ENCODE peak calls at places on chromosomes 16 and 17, in six cellular contexts. B is A549, E is breast epithelium, P is transverse colon, X is thoracic aorta, A is neural progenitor cell. V is an unnamed sample.

GRCh38 chr17:77086433-77087010 is 54.2 kb upstream of the SEC14L1 start:
- DNase-seq in B (peak), E (peak), P (peak), X (peak), A (peak), V (peak)

GRCh38 chr16:25034916-25035315 is 19.7 kb upstream of the ARHGAP17 start:
- DNase-seq in B (no peak), E (no peak), P (no peak), X (no peak), A (no peak), V (no peak)

GRCh38 chr17:2070241-2071023 is 15.5 kb downstream of the HIC1 start:
- DNase-seq in B (no peak), E (no peak), P (no peak), X (no peak), A (no peak), V (no peak)

GRCh38 chr16:70529051-70529777 is 5.6 kb downstream of the SF3B3 start:
- DNase-seq in B (peak), E (no peak), P (no peak), X (no peak), A (no peak), V (no peak)

GRCh38 chr16:75760018-75760519 is 33.8 kb upstream of the CPHXL start:
- DNase-seq in B (no peak), E (no peak), P (no peak), X (no peak), A (no peak), V (no peak)

GRCh38 chr17:76855105-76855504 is 13.1 kb upstream of the MGAT5B start:
- DNase-seq in B (no peak), E (no peak), P (no peak), X (no peak), A (no peak), V (no peak)

GRCh38 chr17:73300392-73300791 is 11.4 kb downstream of the CDC42EP4 start:
- DNase-seq in B (no peak), E (no peak), P (no peak), X (no peak), A (no peak), V (no peak)

GRCh38 chr17:43755389-43755875 is 3.2 kb downstream of the SOST start:
- DNase-seq in B (no peak), E (no peak), P (no peak), X (no peak), A (peak), V (no peak)

GRCh38 chr17:8935194-8935593 is 30.3 kb downstream of the PIK3R5 start:
- DNase-seq in B (no peak), E (no peak), P (no peak), X (no peak), A (no peak), V (no peak)

GRCh38 chr16:87145181-87146176 is 171.7 kb downstream of the C16orf95 start:
- DNase-seq in B (no peak), E (no peak), P (no peak), X (no peak), A (no peak), V (no peak)

GRCh38 chr16:168424-168823 is 2.6 kb downstream of the HBM start:
- DNase-seq in B (no peak), E (no peak), P (no peak), X (no peak), A (no peak), V (no peak)

GRCh38 chr17:27569257-27569722 is 61.7 kb upstream of the LGALS9 start:
- DNase-seq in B (peak), E (no peak), P (no peak), X (no peak), A (peak), V (peak)

GRCh38 chr16:15511759-15512487 is 77.5 kb downstream of the BMERB1 start:
- DNase-seq in B (no peak), E (no peak), P (no peak), X (no peak), A (no peak), V (no peak)

GRCh38 chr16:526181-527014 is 1.1 kb upstream of the CAPN15 start:
- DNase-seq in B (no peak), E (peak), P (peak), X (no peak), A (peak), V (peak)

GRCh38 chr16:7268182-7268581 is 64.5 kb upstream of the RBFOX1 start:
- DNase-seq in B (peak), E (no peak), P (no peak), X (no peak), A (peak), V (no peak)

GRCh38 chr17:57143919-57144318 is 58.9 kb downstream of the AKAP1 start:
- DNase-seq in B (no peak), E (no peak), P (no peak), X (no peak), A (no peak), V (no peak)

GRCh38 chr17:79862259-79862658 is 23.0 kb upstream of the CBX4 start:
- DNase-seq in B (no peak), E (no peak), P (no peak), X (no peak), A (no peak), V (no peak)

GRCh38 chr17:33200587-33200986 is 92.5 kb downstream of the ASIC2 start:
- DNase-seq in B (peak), E (no peak), P (no peak), X (no peak), A (no peak), V (no peak)

GRCh38 chr17:80000136-80000535 is 35.5 kb downstream of the TBC1D16 start:
- DNase-seq in B (no peak), E (no peak), P (no peak), X (no peak), A (no peak), V (no peak)

GRCh38 chr17:60354223-60354622 is 37.7 kb downstream of the USP32 start:
- DNase-seq in B (no peak), E (no peak), P (no peak), X (no peak), A (no peak), V (no peak)

GRCh38 chr17:56833023-56833811 is 503 bp downstream of the C17orf67 start:
- DNase-seq in B (peak), E (no peak), P (peak), X (no peak), A (peak), V (peak)

GRCh38 chr17:2722611-2723010 is 11.0 kb upstream of the CLUH start:
- DNase-seq in B (no peak), E (no peak), P (no peak), X (no peak), A (no peak), V (no peak)

GRCh38 chr17:27408891-27409290 is 47.4 kb upstream of the KSR1 start:
- DNase-seq in B (no peak), E (no peak), P (no peak), X (no peak), A (no peak), V (no peak)

GRCh38 chr17:72937687-72938086 is 154.8 kb downstream of the SLC39A11 start:
- DNase-seq in B (no peak), E (no peak), P (no peak), X (no peak), A (no peak), V (no peak)

GRCh38 chr16:16062023-16062932 is 112.9 kb downstream of the ABCC1 start:
- DNase-seq in B (no peak), E (no peak), P (peak), X (no peak), A (peak), V (no peak)

GRCh38 chr17:17155568-17155967 is 50.6 kb downstream of the PLD6 start:
- DNase-seq in B (no peak), E (no peak), P (no peak), X (no peak), A (no peak), V (no peak)

GRCh38 chr16:80899804-80900592 is 95.6 kb upstream of the CDYL2 start:
- DNase-seq in B (no peak), E (peak), P (peak), X (peak), A (no peak), V (no peak)

GRCh38 chr16:27583634-27584033 is 33.7 kb downstream of the KATNIP start:
- DNase-seq in B (no peak), E (no peak), P (no peak), X (no peak), A (no peak), V (no peak)

GRCh38 chr17:72122002-72122310 is 1.1 kb downstream of the SOX9 start:
- DNase-seq in B (peak), E (no peak), P (no peak), X (no peak), A (no peak), V (no peak)

GRCh38 chr16:68972720-68973119 is 129.4 kb downstream of the TANGO6 start:
- DNase-seq in B (peak), E (no peak), P (peak), X (no peak), A (peak), V (no peak)

GRCh38 chr17:45971698-45972141 is 27.3 kb upstream of the STH start:
- DNase-seq in B (no peak), E (no peak), P (no peak), X (no peak), A (peak), V (no peak)

GRCh38 chr16:17303101-17303500 is 167.7 kb downstream of the XYLT1 start:
- DNase-seq in B (no peak), E (no peak), P (peak), X (no peak), A (no peak), V (no peak)

GRCh38 chr16:88130016-88130415 is 178.8 kb downstream of the BANP start:
- DNase-seq in B (no peak), E (no peak), P (no peak), X (no peak), A (no peak), V (no peak)

GRCh38 chr17:67276075-67276474 is 31.1 kb upstream of the HELZ start:
- DNase-seq in B (no peak), E (no peak), P (no peak), X (no peak), A (peak), V (no peak)

GRCh38 chr16:83626204-83626603 is 181.6 kb upstream of the HSBP1 start:
- DNase-seq in B (no peak), E (no peak), P (no peak), X (no peak), A (no peak), V (no peak)

GRCh38 chr17:65442250-65442649 is 119.2 kb downstream of the AXIN2 start:
- DNase-seq in B (no peak), E (no peak), P (no peak), X (no peak), A (no peak), V (no peak)

GRCh38 chr16:11058820-11059219 is 114.5 kb downstream of the CLEC16A start:
- DNase-seq in B (no peak), E (no peak), P (no peak), X (no peak), A (no peak), V (no peak)

GRCh38 chr16:77991701-77992100 is 30.6 kb upstream of the CLEC3A start:
- DNase-seq in B (no peak), E (no peak), P (no peak), X (no peak), A (no peak), V (no peak)

GRCh38 chr16:77986021-77986420 is 36.3 kb upstream of the CLEC3A start:
- DNase-seq in B (no peak), E (no peak), P (no peak), X (no peak), A (no peak), V (no peak)

GRCh38 chr16:77993586-77993985 is 28.8 kb upstream of the CLEC3A start:
- DNase-seq in B (no peak), E (no peak), P (no peak), X (no peak), A (no peak), V (no peak)

GRCh38 chr16:77993111-77993571 is 29.2 kb upstream of the CLEC3A start:
- DNase-seq in B (no peak), E (no peak), P (no peak), X (no peak), A (peak), V (no peak)

GRCh38 chr16:77987772-77988171 is 34.6 kb upstream of the CLEC3A start:
- DNase-seq in B (no peak), E (no peak), P (no peak), X (no peak), A (no peak), V (no peak)
- H3K27ac ChIP-seq in B (no peak), E (no peak), P (peak), X (peak), A (no peak), V (no peak)

GRCh38 chr16:9318764-9319163 is 227.3 kb downstream of the HAPSTR1 start:
- DNase-seq in B (no peak), E (no peak), P (no peak), X (no peak), A (no peak), V (no peak)
- H3K27ac ChIP-seq in B (no peak), E (no peak), P (no peak), X (no peak), A (no peak), V (no peak)

DNA sequence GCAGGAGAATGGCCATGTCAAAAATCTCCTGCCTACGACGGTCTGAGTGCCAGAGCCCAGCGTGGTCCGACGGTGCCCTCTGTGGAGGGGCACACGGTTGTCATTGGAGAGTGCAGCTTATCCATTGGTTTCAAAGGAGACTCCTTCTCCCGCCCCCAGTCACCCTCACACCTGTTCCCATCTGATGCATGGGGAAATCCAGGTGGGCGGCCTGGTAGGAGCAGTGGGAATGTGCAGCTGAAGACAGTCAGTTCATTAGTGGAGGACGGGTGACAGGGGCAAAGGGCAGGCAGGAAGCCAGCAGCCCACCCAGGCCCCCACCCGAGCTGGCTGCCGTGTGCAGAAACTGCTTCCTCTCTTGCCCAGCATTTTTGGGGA is 162.3 kb downstream of the IRF8 start:
- DNase-seq in B (no peak), E (no peak), P (no peak), X (no peak), A (no peak), V (no peak)
- H3K27ac ChIP-seq in B (no peak), E (no peak), P (peak), X (no peak), A (no peak), V (no peak)

GRCh38 chr17:32152130-32152529 is 9.8 kb downstream of the RHOT1 start:
- DNase-seq in B (no peak), E (no peak), P (peak), X (no peak), A (no peak), V (no peak)
- H3K27ac ChIP-seq in B (no peak), E (no peak), P (no peak), X (peak), A (no peak), V (no peak)

DNA sequence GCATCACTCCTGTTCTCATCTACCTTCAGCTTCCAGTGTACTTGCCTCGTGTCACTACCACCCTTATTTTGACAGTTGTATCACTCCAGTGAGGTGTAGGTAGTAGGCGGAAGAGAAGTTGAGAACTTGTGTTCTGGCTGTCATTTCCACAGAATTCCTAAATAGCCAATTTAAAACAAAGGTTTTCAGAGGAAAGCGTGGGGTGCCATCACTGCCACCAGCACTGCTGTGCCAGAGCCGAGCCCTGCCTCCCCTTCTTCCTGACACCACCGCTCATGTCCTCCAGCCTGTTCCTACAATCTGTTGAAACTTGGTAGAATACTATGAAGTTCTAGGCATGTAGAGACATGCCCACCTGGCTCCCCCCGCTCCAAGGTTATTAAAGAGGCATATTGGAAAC is 215.8 kb downstream of the TANC2 start:
- DNase-seq in B (no peak), E (peak), P (no peak), X (no peak), A (no peak), V (no peak)
- H3K27ac ChIP-seq in B (no peak), E (no peak), P (no peak), X (no peak), A (no peak), V (no peak)

GRCh38 chr17:34249497-34249877 is 5.6 kb upstream of the CCL2 start:
- DNase-seq in B (no peak), E (no peak), P (no peak), X (no peak), A (no peak), V (no peak)
- H3K27ac ChIP-seq in B (peak), E (peak), P (peak), X (peak), A (no peak), V (no peak)

GRCh38 chr16:89446136-89446974 is 44.0 kb downstream of the ANKRD11 start:
- DNase-seq in B (no peak), E (no peak), P (no peak), X (no peak), A (no peak), V (peak)
- H3K27ac ChIP-seq in B (no peak), E (no peak), P (no peak), X (no peak), A (no peak), V (peak)

GRCh38 chr16:73025111-73025505 is 22.8 kb downstream of the ZFHX3 start:
- DNase-seq in B (no peak), E (no peak), P (no peak), X (no peak), A (no peak), V (no peak)
- H3K27ac ChIP-seq in B (no peak), E (peak), P (peak), X (peak), A (no peak), V (no peak)

GRCh38 chr17:78172284-78173024 is 4.1 kb downstream of the SYNGR2 start:
- DNase-seq in B (no peak), E (no peak), P (peak), X (no peak), A (no peak), V (no peak)

GRCh38 chr17:78175643-78175981 is 7.2 kb downstream of the SYNGR2 start:
- DNase-seq in B (no peak), E (no peak), P (no peak), X (no peak), A (no peak), V (no peak)

GRCh38 chr17:78174870-78175642 is 6.7 kb downstream of the SYNGR2 start:
- DNase-seq in B (no peak), E (peak), P (peak), X (no peak), A (peak), V (no peak)

GRCh38 chr17:78173025-78173715 is 4.8 kb downstream of the SYNGR2 start:
- DNase-seq in B (no peak), E (no peak), P (peak), X (no peak), A (no peak), V (no peak)

GRCh38 chr17:78174332-78174869 is 6.0 kb downstream of the SYNGR2 start:
- DNase-seq in B (no peak), E (peak), P (peak), X (peak), A (no peak), V (no peak)
- H3K27ac ChIP-seq in B (no peak), E (peak), P (peak), X (peak), A (no peak), V (no peak)

GRCh38 chr17:51353296-51353695 is 93.0 kb downstream of the UTP18 start:
- DNase-seq in B (no peak), E (no peak), P (no peak), X (no peak), A (no peak), V (no peak)
- H3K27ac ChIP-seq in B (no peak), E (no peak), P (no peak), X (no peak), A (no peak), V (no peak)

V was measured in CD8-positive, alpha-beta T cell.